ENCODE peak calls at places on chromosome 12, in six cellular contexts. Q is cardiac muscle cell, L is lower lobe of right lung, E is neural progenitor cell, C is psoas muscle, T is uterus. N is an unnamed sample.

GRCh38 chr12:105235299-105235746 is 651 bp downstream of the APPL2 start:
- DNase-seq in Q (no peak), T (no peak), E (peak; percentile 12), C (no peak), L (no peak), N (peak; percentile 71)

GRCh38 chr12:13238204-13238603 is 41.7 kb downstream of the EMP1 start:
- DNase-seq in L (no peak), T (no peak), E (no peak), C (no peak), Q (no peak), N (no peak)

GRCh38 chr12:120590741-120591407 is 9.7 kb upstream of the POP5 start:
- DNase-seq in T (no peak), C (no peak), L (no peak), E (no peak), Q (no peak), N (no peak)

GRCh38 chr12:42473130-42473529 is 116.4 kb downstream of the PRICKLE1 start:
- DNase-seq in L (no peak), C (no peak), Q (peak; percentile 57), T (no peak), E (no peak), N (peak; percentile 57)

GRCh38 chr12:69880566-69880965 is 55.5 kb downstream of the MYRFL start:
- DNase-seq in E (peak; percentile 38), Q (peak; percentile 49), L (no peak), C (no peak), T (no peak), N (no peak)

GRCh38 chr12:96329545-96329944 is 70.7 kb downstream of the CDK17 start:
- DNase-seq in L (no peak), T (no peak), Q (no peak), C (no peak), E (no peak), N (no peak)

GRCh38 chr12:107320929-107321618 is 227.7 kb upstream of the CRY1 start:
- DNase-seq in T (no peak), Q (peak; percentile 23), C (peak; percentile 15), E (peak; percentile 68), L (peak; percentile 54), N (peak; percentile 71)

GRCh38 chr12:84637926-84638325 is 274.7 kb downstream of the SLC6A15 start:
- DNase-seq in T (no peak), L (no peak), E (no peak), C (no peak), Q (no peak), N (no peak)

GRCh38 chr12:42468853-42469252 is 120.7 kb downstream of the PRICKLE1 start:
- DNase-seq in C (no peak), T (no peak), Q (peak; percentile 14), E (no peak), L (no peak), N (no peak)

GRCh38 chr12:107903377-107904061 is 129.0 kb downstream of the ASCL4 start:
- DNase-seq in C (peak; percentile 56), E (peak; percentile 88), L (peak; percentile 84), T (no peak), Q (peak; percentile 9), N (no peak)

GRCh38 chr12:86331012-86331411 is 74.8 kb upstream of the MGAT4C start:
- DNase-seq in L (no peak), Q (no peak), T (no peak), E (no peak), C (no peak), N (no peak)

GRCh38 chr12:122117979-122118378 is 39.4 kb downstream of the MLXIP start:
- DNase-seq in Q (no peak), C (no peak), T (no peak), E (no peak), L (no peak), N (no peak)

GRCh38 chr12:122111070-122111750 is 32.7 kb downstream of the MLXIP start:
- DNase-seq in C (no peak), E (no peak), L (no peak), Q (no peak), T (no peak), N (peak; percentile 77)

GRCh38 chr12:122121341-122122192 is 43.0 kb downstream of the MLXIP start:
- DNase-seq in C (no peak), Q (no peak), L (peak; percentile 39), E (peak; percentile 0), T (no peak), N (no peak)

DNA sequence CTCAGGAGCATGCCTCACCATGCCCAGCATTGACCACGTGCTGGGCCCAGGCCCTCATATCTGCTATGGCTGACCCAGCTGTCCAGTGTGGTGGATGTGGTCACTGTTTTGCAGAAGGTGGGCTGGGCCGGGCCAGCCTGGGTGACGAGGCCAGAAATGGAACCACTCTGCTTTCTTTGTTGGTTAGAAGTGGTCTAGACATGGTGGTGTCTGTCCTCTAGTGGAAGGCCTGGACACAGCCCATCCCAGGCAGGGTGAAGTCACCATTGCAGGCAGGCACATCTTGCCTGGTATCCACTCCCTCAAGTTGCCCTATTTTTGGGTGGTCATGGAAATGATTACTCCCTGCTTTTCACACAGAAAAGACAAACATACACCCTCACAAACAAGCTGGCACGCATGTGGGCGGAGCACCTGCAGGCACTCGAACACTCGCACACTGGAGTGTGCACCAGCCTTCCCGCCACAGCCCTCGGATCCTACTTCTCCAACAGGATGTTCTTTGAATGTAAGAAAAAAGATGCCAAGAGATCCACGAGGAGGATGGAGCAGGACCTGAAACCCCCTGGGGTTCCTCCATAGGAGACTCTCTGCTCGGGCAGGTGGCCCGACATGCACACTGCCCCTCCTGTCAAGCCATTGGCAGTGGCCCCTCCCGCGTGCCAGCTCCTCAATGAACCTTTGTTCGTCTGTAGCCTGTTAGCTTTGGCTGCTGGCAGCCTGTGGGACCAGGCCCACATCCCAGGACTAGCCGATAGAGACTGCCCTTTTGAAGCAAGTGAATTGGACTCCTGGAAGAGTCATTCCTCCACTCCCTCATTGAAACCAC is 38.4 kb downstream of the MLXIP start:
- DNase-seq in E (no peak), Q (no peak), L (peak; percentile 39), T (no peak), C (no peak), N (no peak)
- TF ChIP-seq CTCF in E (no peak), Q (peak; percentile 4), L (no peak), T (no peak), C (no peak), N (no peak)

DNA sequence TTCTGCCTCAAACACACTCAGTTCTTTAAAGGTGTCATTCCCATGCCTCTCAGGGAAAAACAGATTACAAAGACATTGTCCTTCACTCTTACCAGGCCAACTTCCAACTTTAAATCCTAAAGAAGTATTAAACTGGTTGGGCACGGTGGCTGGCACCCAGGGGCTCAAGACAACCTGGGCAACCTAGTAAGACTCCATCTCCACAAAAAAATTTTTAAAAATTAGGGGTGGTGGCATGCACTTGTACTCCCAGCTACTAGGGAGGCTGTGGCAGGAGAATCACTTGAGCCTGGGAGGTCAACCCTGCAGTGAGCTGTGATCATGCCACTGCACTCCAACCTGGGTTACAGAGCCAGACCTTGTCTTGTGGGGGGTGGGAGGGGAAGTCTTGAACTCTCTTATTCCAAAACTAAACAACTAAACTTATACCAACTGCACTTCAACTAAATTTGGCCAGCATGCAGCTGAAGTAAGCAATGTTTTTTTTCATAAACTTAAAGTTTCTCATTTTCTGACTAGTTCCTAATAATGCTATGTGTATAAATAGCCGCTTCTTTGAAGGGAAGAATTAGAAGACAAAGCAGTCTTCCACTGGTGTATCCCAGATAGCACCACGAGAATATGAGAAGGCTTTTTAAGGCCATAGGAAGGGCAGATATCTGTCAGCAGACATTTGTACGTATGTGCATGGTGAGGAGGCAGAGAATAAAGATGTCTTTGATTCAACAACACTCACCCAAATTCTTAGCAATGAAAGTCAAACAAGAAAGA is 2.4 kb downstream of the SLC11A2 start:
- DNase-seq in E (no peak), C (no peak), T (no peak), L (no peak), Q (peak; percentile 25), N (no peak)
- H3K36me3 ChIP-seq in E (no peaks in the 10 kb centered on the region), C (no peaks in the 10 kb centered on the region), T (no peaks in the 10 kb centered on the region), L (no peaks in the 10 kb centered on the region), Q (no peaks in the 10 kb centered on the region), N (peaks cover 1% of the 10 kb centered on the region)

GRCh38 chr12:981176-981828 is 9.7 kb upstream of the ERC1 start:
- DNase-seq in C (no peak), T (no peak), E (no peak), Q (peak; percentile 37), L (no peak), N (peak; percentile 70)
- H3K4me3 ChIP-seq in C (no peak overlapping the region), T (no peak overlapping the region), E (no peak overlapping the region), Q (no peak overlapping the region), L (no peak overlapping the region), N (no peak overlapping the region)

GRCh38 chr12:25262696-25263095 is 12.0 kb upstream of the KRAS start:
- DNase-seq in L (no peak), C (no peak), E (no peak), Q (no peak), T (no peak), N (no peak)
- TF ChIP-seq CTCF in L (no peak), C (no peak), E (no peak), Q (no peak), T (no peak), N (no peak)

GRCh38 chr12:3670083-3670620 is 82.8 kb downstream of the CRACR2A start:
- DNase-seq in T (no peak), Q (no peak), L (no peak), C (no peak), E (no peak), N (peak; percentile 65)
- H3K36me3 ChIP-seq in T (no peaks in the 10 kb centered on the region), Q (no peaks in the 10 kb centered on the region), L (peaks cover 22% of the 10 kb centered on the region), C (no peaks in the 10 kb centered on the region), E (no peaks in the 10 kb centered on the region), N (no peaks in the 10 kb centered on the region)

GRCh38 chr12:31600764-31601163 is 9.8 kb upstream of the DENND5B start:
- DNase-seq in C (no peak), L (no peak), E (no peak), Q (no peak), T (no peak), N (no peak)
- H3K4me3 ChIP-seq in C (no peak overlapping the region), L (no peak overlapping the region), E (no peak overlapping the region), Q (no peak overlapping the region), T (no peak overlapping the region), N (no peak overlapping the region)

GRCh38 chr12:102514696-102515095 is 34.3 kb upstream of the IGF1 start:
- DNase-seq in T (no peak), L (no peak), C (no peak), E (no peak), Q (no peak), N (no peak)

GRCh38 chr12:102512523-102512922 is 32.2 kb upstream of the IGF1 start:
- DNase-seq in L (no peak), E (no peak), T (no peak), C (no peak), Q (no peak), N (no peak)

GRCh38 chr12:102511575-102511974 is 31.2 kb upstream of the IGF1 start:
- DNase-seq in T (no peak), C (no peak), E (no peak), Q (no peak), L (no peak), N (no peak)

GRCh38 chr12:102513739-102514138 is 33.4 kb upstream of the IGF1 start:
- DNase-seq in C (no peak), Q (no peak), T (no peak), L (no peak), E (no peak), N (no peak)

DNA sequence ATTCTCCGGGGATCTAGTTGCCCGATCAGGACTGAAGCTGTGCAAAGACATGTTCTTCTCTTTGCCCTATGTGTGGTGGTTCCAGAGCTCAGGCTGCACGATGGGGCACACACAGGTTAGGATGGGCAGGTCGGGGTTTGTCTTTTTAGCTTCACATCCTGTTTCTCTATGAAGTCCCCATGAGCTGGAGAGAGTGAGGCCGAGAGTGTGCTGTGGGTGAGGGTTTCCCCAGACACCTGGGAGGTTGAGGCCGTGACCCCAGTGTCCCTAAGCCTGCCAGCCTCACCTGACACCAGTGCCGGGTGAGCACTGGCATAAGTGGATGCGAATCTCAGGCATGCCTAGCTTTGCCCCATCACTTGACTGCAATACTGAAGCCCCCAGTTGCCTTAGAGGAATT is 32.9 kb upstream of the IGF1 start:
- DNase-seq in C (no peak), T (no peak), Q (no peak), L (no peak), E (no peak), N (no peak)
- TF ChIP-seq CTCF in C (no peak), T (no peak), Q (no peak), L (no peak), E (no peak), N (no peak)